ENCODE peak calls at places on chromosomes 5 and 9, in six cellular contexts. Q is NCI-H1092 treated with DMSO at 0.1 percent for 48 hours, C is AG09309, J is pancreas, M is A549, K is brain microvascular endothelial cell. Y is an unnamed sample.

GRCh38 chr9:130483281-130483949 is 38.7 kb downstream of the ASS1 start:
- DNase-seq in J (no peak), C (no peak), M (no peak), K (no peak), Q (no peak), Y (no peak)

GRCh38 chr9:20579544-20580309 is 42.6 kb downstream of the MLLT3 start:
- DNase-seq in J (no peak), K (no peak), M (no peak), Q (no peak), C (no peak), Y (no peak)

GRCh38 chr9:89387970-89388867 is 69.9 kb downstream of the SECISBP2 start:
- DNase-seq in J (no peak), C (peak; percentile 84), K (peak; percentile 11), Q (no peak), M (no peak), Y (no peak)

GRCh38 chr5:132375957-132376356 is 6.4 kb downstream of the SLC22A5 start:
- DNase-seq in M (no peak), C (no peak), J (no peak), Q (no peak), K (no peak), Y (no peak)

GRCh38 chr9:133979124-133979920 is 12.8 kb downstream of the VAV2 start:
- DNase-seq in M (no peak), J (peak; percentile 44), C (no peak), K (no peak), Q (no peak), Y (no peak)

GRCh38 chr9:131965841-131966240 is 113.8 kb downstream of the MED27 start:
- DNase-seq in M (no peak), C (no peak), Q (no peak), K (no peak), J (no peak), Y (no peak)

GRCh38 chr9:127683723-127684122 is 23.1 kb upstream of the CFAP157 start:
- DNase-seq in K (peak; percentile 74), Q (no peak), C (peak; percentile 60), M (no peak), J (no peak), Y (peak; percentile 27)

GRCh38 chr5:50967388-50968039 is 301.1 kb downstream of the PARP8 start:
- DNase-seq in Q (peak; percentile 77), M (no peak), C (no peak), K (no peak), J (no peak), Y (no peak)

GRCh38 chr5:154606675-154607321 is 128.8 kb upstream of the HAND1 start:
- DNase-seq in J (no peak), K (no peak), C (no peak), Q (no peak), M (no peak), Y (no peak)

GRCh38 chr9:124818431-124819281 is 34.6 kb upstream of the WDR38 start:
- DNase-seq in M (no peak), J (peak; percentile 80), C (no peak), Q (no peak), K (peak; percentile 40), Y (no peak)

GRCh38 chr5:82107277-82107676 is 135.5 kb downstream of the ATG10 start:
- DNase-seq in M (peak; percentile 3), K (no peak), C (no peak), Q (no peak), J (no peak), Y (peak; percentile 15)

GRCh38 chr9:15711531-15712295 is 158.9 kb downstream of the CCDC171 start:
- DNase-seq in C (no peak), J (no peak), Q (no peak), K (no peak), M (no peak), Y (no peak)

GRCh38 chr5:158492850-158493249 is 606.9 kb downstream of the EBF1 start:
- DNase-seq in J (no peak), C (peak; percentile 37), M (no peak), K (peak; percentile 28), Q (no peak), Y (no peak)

GRCh38 chr5:19001527-19001926 is 986.5 kb downstream of the CDH18 start:
- DNase-seq in M (no peak), Q (no peak), C (no peak), K (no peak), J (no peak), Y (no peak)

GRCh38 chr9:129609486-129610192 is 11.3 kb downstream of the C9orf50 start:
- DNase-seq in Q (no peak), M (peak; percentile 86), C (no peak), J (peak; percentile 42), K (peak; percentile 63), Y (no peak)

GRCh38 chr9:97980918-97981827 is 2.0 kb upstream of the ANP32B start:
- DNase-seq in M (no peak), Q (no peak), C (no peak), J (no peak), K (no peak), Y (no peak)

GRCh38 chr5:147963948-147964693 is 57.8 kb upstream of the C5orf46 start:
- DNase-seq in C (no peak), J (no peak), K (no peak), M (no peak), Q (no peak), Y (no peak)

GRCh38 chr5:60297658-60298057 is 402.3 kb downstream of the DEPDC1B start:
- DNase-seq in C (no peak), J (no peak), K (no peak), M (no peak), Q (no peak), Y (no peak)

GRCh38 chr5:73174100-73174815 is 1.3 kb downstream of the TMEM174 start:
- DNase-seq in Q (no peak), M (no peak), J (no peak), K (no peak), C (no peak), Y (no peak)

GRCh38 chr9:134002796-134003195 is 10.7 kb upstream of the VAV2 start:
- DNase-seq in Q (no peak), K (no peak), C (no peak), J (no peak), M (no peak), Y (no peak)

GRCh38 chr9:91341258-91341746 is 20.4 kb downstream of the AUH start:
- DNase-seq in J (peak; percentile 53), K (no peak), C (no peak), Q (no peak), M (no peak), Y (no peak)